ENCODE peak calls at places on chromosomes 3 and 15, in ten cellular contexts. One of them, this sample, is unnamed.

GRCh38 chr3:39067286-39067685 is 15.5 kb downstream of the WDR48 start:
- DNase-seq in GM12878: no peak
- DNase-seq in AG10803: peak; percentile 12
- DNase-seq in pancreas: no peak
- DNase-seq in HFF-Myc: no peak
- DNase-seq in MM.1S: no peak
- DNase-seq in heart left ventricle: no peak
- DNase-seq in tibial artery: no peak
- DNase-seq in fibroblast of mammary gland: peak; percentile 20
- DNase-seq in foreskin fibroblast: no peak
- DNase-seq in this sample: no peak

GRCh38 chr3:71288269-71288930 is 295.1 kb downstream of the FOXP1 start:
- DNase-seq in tibial artery: no peak
- DNase-seq in foreskin fibroblast: no peak
- DNase-seq in HFF-Myc: no peak
- DNase-seq in GM12878: no peak
- DNase-seq in fibroblast of mammary gland: no peak
- DNase-seq in MM.1S: no peak
- DNase-seq in AG10803: peak; percentile 37
- DNase-seq in heart left ventricle: no peak
- DNase-seq in pancreas: no peak
- DNase-seq in this sample: no peak

GRCh38 chr3:9420850-9421549 is 23.6 kb downstream of the SETD5 start:
- DNase-seq in foreskin fibroblast: no peak
- DNase-seq in AG10803: peak; percentile 38
- DNase-seq in pancreas: no peak
- DNase-seq in MM.1S: no peak
- DNase-seq in tibial artery: no peak
- DNase-seq in HFF-Myc: no peak
- DNase-seq in heart left ventricle: no peak
- DNase-seq in fibroblast of mammary gland: peak; percentile 57
- DNase-seq in GM12878: no peak
- DNase-seq in this sample: no peak

GRCh38 chr3:141726483-141726882 is 11.6 kb upstream of the RNF7 start:
- DNase-seq in pancreas: no peak
- DNase-seq in heart left ventricle: no peak
- DNase-seq in GM12878: no peak
- DNase-seq in foreskin fibroblast: no peak
- DNase-seq in AG10803: no peak
- DNase-seq in HFF-Myc: no peak
- DNase-seq in fibroblast of mammary gland: no peak
- DNase-seq in MM.1S: no peak
- DNase-seq in tibial artery: no peak
- DNase-seq in this sample: no peak

GRCh38 chr3:60743631-60744164 is 507.6 kb downstream of the FHIT start:
- DNase-seq in HFF-Myc: no peak
- DNase-seq in tibial artery: no peak
- DNase-seq in GM12878: no peak
- DNase-seq in AG10803: no peak
- DNase-seq in heart left ventricle: no peak
- DNase-seq in MM.1S: no peak
- DNase-seq in pancreas: no peak
- DNase-seq in foreskin fibroblast: no peak
- DNase-seq in fibroblast of mammary gland: no peak
- DNase-seq in this sample: no peak

GRCh38 chr3:14177580-14178246 is 688 bp downstream of the XPC start:
- DNase-seq in fibroblast of mammary gland: peak; percentile 42
- DNase-seq in HFF-Myc: no peak
- DNase-seq in pancreas: no peak
- DNase-seq in MM.1S: no peak
- DNase-seq in tibial artery: no peak
- DNase-seq in AG10803: no peak
- DNase-seq in foreskin fibroblast: no peak
- DNase-seq in GM12878: no peak
- DNase-seq in heart left ventricle: no peak
- DNase-seq in this sample: no peak

GRCh38 chr15:91268510-91268909 is 168.5 kb downstream of the SV2B start:
- DNase-seq in HFF-Myc: no peak
- DNase-seq in GM12878: no peak
- DNase-seq in fibroblast of mammary gland: peak; percentile 11
- DNase-seq in AG10803: no peak
- DNase-seq in MM.1S: peak; percentile 27
- DNase-seq in heart left ventricle: no peak
- DNase-seq in foreskin fibroblast: no peak
- DNase-seq in tibial artery: no peak
- DNase-seq in pancreas: no peak
- DNase-seq in this sample: no peak

GRCh38 chr3:121504598-121504997 is 41.2 kb downstream of the POLQ start:
- DNase-seq in foreskin fibroblast: no peak
- DNase-seq in tibial artery: no peak
- DNase-seq in pancreas: no peak
- DNase-seq in AG10803: no peak
- DNase-seq in HFF-Myc: no peak
- DNase-seq in heart left ventricle: no peak
- DNase-seq in GM12878: no peak
- DNase-seq in MM.1S: no peak
- DNase-seq in fibroblast of mammary gland: no peak
- DNase-seq in this sample: no peak

GRCh38 chr3:136044980-136045745 is 79.6 kb downstream of the PPP2R3A start:
- DNase-seq in GM12878: no peak
- DNase-seq in fibroblast of mammary gland: no peak
- DNase-seq in pancreas: no peak
- DNase-seq in heart left ventricle: no peak
- DNase-seq in AG10803: no peak
- DNase-seq in foreskin fibroblast: no peak
- DNase-seq in tibial artery: no peak
- DNase-seq in MM.1S: no peak
- DNase-seq in HFF-Myc: no peak
- DNase-seq in this sample: no peak

GRCh38 chr3:46416134-46417119 is 9.4 kb downstream of the CCRL2 start:
- DNase-seq in GM12878: no peak
- DNase-seq in heart left ventricle: no peak
- DNase-seq in tibial artery: no peak
- DNase-seq in pancreas: no peak
- DNase-seq in foreskin fibroblast: no peak
- DNase-seq in HFF-Myc: no peak
- DNase-seq in AG10803: no peak
- DNase-seq in MM.1S: peak; percentile 94
- DNase-seq in fibroblast of mammary gland: no peak
- DNase-seq in this sample: no peak

GRCh38 chr15:34109775-34110663 is 8.1 kb downstream of the PGBD4 start:
- DNase-seq in foreskin fibroblast: peak; percentile 26
- DNase-seq in GM12878: no peak
- DNase-seq in tibial artery: no peak
- DNase-seq in MM.1S: no peak
- DNase-seq in HFF-Myc: no peak
- DNase-seq in AG10803: peak; percentile 47
- DNase-seq in fibroblast of mammary gland: peak; percentile 57
- DNase-seq in pancreas: no peak
- DNase-seq in heart left ventricle: no peak
- DNase-seq in this sample: peak; percentile 31

GRCh38 chr3:129005526-129006303 is 4.6 kb downstream of the EFCC1 start:
- DNase-seq in GM12878: no peak
- DNase-seq in MM.1S: peak; percentile 27
- DNase-seq in pancreas: no peak
- DNase-seq in AG10803: peak; percentile 36
- DNase-seq in fibroblast of mammary gland: no peak
- DNase-seq in foreskin fibroblast: no peak
- DNase-seq in heart left ventricle: peak; percentile 45
- DNase-seq in HFF-Myc: no peak
- DNase-seq in tibial artery: no peak
- DNase-seq in this sample: no peak

GRCh38 chr3:23094890-23095462 is 108.2 kb upstream of the UBE2E2 start:
- DNase-seq in heart left ventricle: no peak
- DNase-seq in HFF-Myc: no peak
- DNase-seq in MM.1S: no peak
- DNase-seq in foreskin fibroblast: no peak
- DNase-seq in fibroblast of mammary gland: peak; percentile 84
- DNase-seq in AG10803: peak; percentile 13
- DNase-seq in GM12878: no peak
- DNase-seq in tibial artery: no peak
- DNase-seq in pancreas: no peak
- DNase-seq in this sample: no peak

GRCh38 chr15:22967084-22967770 is 12.9 kb downstream of the CYFIP1 start:
- DNase-seq in fibroblast of mammary gland: no peak
- DNase-seq in foreskin fibroblast: no peak
- DNase-seq in HFF-Myc: no peak
- DNase-seq in MM.1S: no peak
- DNase-seq in AG10803: no peak
- DNase-seq in GM12878: no peak
- DNase-seq in heart left ventricle: no peak
- DNase-seq in tibial artery: no peak
- DNase-seq in pancreas: no peak
- DNase-seq in this sample: no peak

GRCh38 chr3:159586587-159587202 is 401.9 kb upstream of the IL12A start:
- DNase-seq in pancreas: no peak
- DNase-seq in GM12878: no peak
- DNase-seq in heart left ventricle: peak; percentile 21
- DNase-seq in HFF-Myc: peak; percentile 30
- DNase-seq in tibial artery: no peak
- DNase-seq in fibroblast of mammary gland: peak; percentile 52
- DNase-seq in AG10803: peak; percentile 39
- DNase-seq in MM.1S: no peak
- DNase-seq in foreskin fibroblast: peak; percentile 26
- DNase-seq in this sample: no peak

GRCh38 chr3:177739461-177739860 is 542.2 kb upstream of the TBL1XR1 start:
- DNase-seq in foreskin fibroblast: no peak
- DNase-seq in heart left ventricle: no peak
- DNase-seq in MM.1S: no peak
- DNase-seq in tibial artery: no peak
- DNase-seq in GM12878: no peak
- DNase-seq in fibroblast of mammary gland: no peak
- DNase-seq in pancreas: no peak
- DNase-seq in AG10803: no peak
- DNase-seq in HFF-Myc: no peak
- DNase-seq in this sample: no peak
- TF ChIP-seq CTCF in foreskin fibroblast: no peak
- TF ChIP-seq CTCF in heart left ventricle: no peak
- TF ChIP-seq CTCF in MM.1S: no peak
- TF ChIP-seq CTCF in tibial artery: no peak
- TF ChIP-seq CTCF in GM12878: no peak
- TF ChIP-seq CTCF in fibroblast of mammary gland: no peak
- TF ChIP-seq CTCF in pancreas: no peak
- TF ChIP-seq CTCF in AG10803: no peak
- TF ChIP-seq CTCF in HFF-Myc: no peak
- TF ChIP-seq CTCF in this sample: no peak

GRCh38 chr3:180804871-180805430 is 107.5 kb upstream of the FXR1 start:
- DNase-seq in heart left ventricle: peak; percentile 47
- DNase-seq in tibial artery: no peak
- DNase-seq in MM.1S: no peak
- DNase-seq in AG10803: peak; percentile 54
- DNase-seq in GM12878: no peak
- DNase-seq in pancreas: no peak
- DNase-seq in foreskin fibroblast: no peak
- DNase-seq in fibroblast of mammary gland: peak; percentile 49
- DNase-seq in HFF-Myc: no peak
- DNase-seq in this sample: no peak

GRCh38 chr3:180802837-180803236 is 109.6 kb upstream of the FXR1 start:
- DNase-seq in pancreas: no peak
- DNase-seq in HFF-Myc: no peak
- DNase-seq in heart left ventricle: no peak
- DNase-seq in tibial artery: no peak
- DNase-seq in fibroblast of mammary gland: peak; percentile 40
- DNase-seq in MM.1S: peak; percentile 71
- DNase-seq in AG10803: peak; percentile 21
- DNase-seq in foreskin fibroblast: no peak
- DNase-seq in GM12878: no peak
- DNase-seq in this sample: no peak
- TF ChIP-seq CTCF in pancreas: no peak
- TF ChIP-seq CTCF in HFF-Myc: peak; percentile 15
- TF ChIP-seq CTCF in heart left ventricle: peak; percentile 53
- TF ChIP-seq CTCF in tibial artery: peak; percentile 15
- TF ChIP-seq CTCF in fibroblast of mammary gland: peak; percentile 58
- TF ChIP-seq CTCF in MM.1S: peak; percentile 65
- TF ChIP-seq CTCF in AG10803: peak; percentile 68
- TF ChIP-seq CTCF in foreskin fibroblast: peak; percentile 46
- TF ChIP-seq CTCF in GM12878: peak; percentile 43
- TF ChIP-seq CTCF in this sample: peak; percentile 40

DNA sequence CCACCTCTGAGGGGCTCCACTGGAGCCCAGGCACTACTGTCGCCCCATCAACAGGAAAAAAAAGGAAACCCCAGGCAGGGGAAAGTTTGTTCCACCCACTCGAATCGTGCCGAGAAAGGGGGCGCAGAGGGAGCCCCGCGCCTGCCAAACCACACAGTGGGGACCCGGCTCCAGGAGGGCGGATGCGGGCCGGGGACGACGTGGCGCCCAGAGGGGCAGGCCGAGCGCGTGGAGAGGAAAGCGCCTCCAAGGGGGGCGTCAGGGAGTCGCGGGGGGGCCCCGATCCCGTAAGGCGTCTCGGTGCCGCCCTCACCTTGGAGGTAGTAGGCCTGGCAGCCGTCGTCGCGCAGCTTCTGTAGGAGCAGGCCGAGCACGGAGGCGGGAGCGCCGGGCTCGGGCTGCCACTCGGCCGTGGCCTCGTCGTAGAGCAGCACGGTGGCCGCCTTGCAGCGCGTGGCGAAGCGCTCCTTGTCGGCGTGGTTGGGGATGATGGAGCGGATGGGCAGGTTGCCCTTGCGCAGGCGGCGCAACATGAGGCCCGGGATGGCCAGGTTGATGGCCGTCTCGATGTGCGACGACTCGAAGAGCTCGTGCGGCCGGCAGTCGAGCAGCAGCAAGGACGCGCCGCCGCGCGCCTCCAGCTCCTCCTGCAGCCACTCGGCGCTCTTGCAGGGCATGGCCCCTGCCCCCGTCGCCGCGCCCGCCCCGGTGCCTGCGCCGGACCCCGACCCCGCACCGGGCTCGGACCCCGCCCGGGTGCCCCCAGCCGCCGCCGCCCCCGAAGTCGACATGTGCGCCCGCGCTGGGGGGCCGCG is 627 bp downstream of the DUSP7 start:
- DNase-seq in AG10803: peak; percentile 55
- DNase-seq in MM.1S: peak; percentile 66
- DNase-seq in foreskin fibroblast: peak; percentile 54
- DNase-seq in HFF-Myc: no peak
- DNase-seq in heart left ventricle: peak; percentile 61
- DNase-seq in tibial artery: no peak
- DNase-seq in pancreas: no peak
- DNase-seq in fibroblast of mammary gland: peak; percentile 53
- DNase-seq in GM12878: no peak
- DNase-seq in this sample: peak; percentile 52
- TF ChIP-seq CTCF in AG10803: peak; percentile 22
- TF ChIP-seq CTCF in MM.1S: no peak
- TF ChIP-seq CTCF in foreskin fibroblast: no peak
- TF ChIP-seq CTCF in HFF-Myc: no peak
- TF ChIP-seq CTCF in heart left ventricle: peak; percentile 41
- TF ChIP-seq CTCF in tibial artery: peak; percentile 31
- TF ChIP-seq CTCF in pancreas: no peak
- TF ChIP-seq CTCF in fibroblast of mammary gland: no peak
- TF ChIP-seq CTCF in GM12878: peak; percentile 32
- TF ChIP-seq CTCF in this sample: peak; percentile 30

DNA sequence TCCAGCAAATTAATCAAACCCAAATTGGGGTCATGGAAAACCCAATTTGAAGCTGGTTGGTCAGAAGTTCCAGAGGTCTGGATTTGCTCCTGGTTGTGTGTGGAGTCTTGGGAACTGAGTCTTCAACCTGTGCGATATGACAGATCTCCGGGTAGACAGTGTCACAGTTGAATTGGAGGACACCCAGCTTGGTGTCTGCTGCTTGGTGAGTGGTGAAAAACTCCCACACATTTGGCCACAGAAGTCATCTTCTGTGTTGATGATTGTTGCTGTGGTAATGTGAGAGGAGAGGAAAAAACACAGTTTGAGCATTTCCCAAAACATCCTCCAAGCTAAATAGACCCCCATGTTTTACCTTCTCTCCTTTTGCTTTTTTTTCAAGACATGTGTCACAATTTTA is 218.1 kb downstream of the TP63 start:
- DNase-seq in MM.1S: no peak
- DNase-seq in heart left ventricle: no peak
- DNase-seq in GM12878: no peak
- DNase-seq in pancreas: no peak
- DNase-seq in AG10803: no peak
- DNase-seq in HFF-Myc: no peak
- DNase-seq in foreskin fibroblast: no peak
- DNase-seq in tibial artery: no peak
- DNase-seq in fibroblast of mammary gland: no peak
- DNase-seq in this sample: no peak
- TF ChIP-seq CTCF in MM.1S: no peak
- TF ChIP-seq CTCF in heart left ventricle: no peak
- TF ChIP-seq CTCF in GM12878: no peak
- TF ChIP-seq CTCF in pancreas: no peak
- TF ChIP-seq CTCF in AG10803: no peak
- TF ChIP-seq CTCF in HFF-Myc: no peak
- TF ChIP-seq CTCF in foreskin fibroblast: no peak
- TF ChIP-seq CTCF in tibial artery: no peak
- TF ChIP-seq CTCF in fibroblast of mammary gland: no peak
- TF ChIP-seq CTCF in this sample: no peak